ENCODE peak calls at places on chromosomes 5 and 9, in eight cellular contexts. One of them, this sample, is unnamed.

GRCh38 chr9:75918909-75919308 is 28.4 kb downstream of the PCSK5 start:
- DNase-seq in MM.1S: no peak
- DNase-seq in left lung: no peak
- DNase-seq in HFF-Myc: no peak
- DNase-seq in astrocyte: no peak
- DNase-seq in adrenal gland: no peak
- DNase-seq in astrocyte of the spinal cord: no peak
- DNase-seq in brain microvascular endothelial cell: no peak
- DNase-seq in this sample: no peak

GRCh38 chr5:155094455-155094854 is 80.9 kb downstream of the KIF4B start:
- DNase-seq in MM.1S: no peak
- DNase-seq in left lung: no peak
- DNase-seq in HFF-Myc: no peak
- DNase-seq in astrocyte: no peak
- DNase-seq in adrenal gland: no peak
- DNase-seq in astrocyte of the spinal cord: no peak
- DNase-seq in brain microvascular endothelial cell: no peak
- DNase-seq in this sample: no peak

GRCh38 chr9:87599901-87600610 is 102.4 kb downstream of the DAPK1 start:
- DNase-seq in MM.1S: no peak
- DNase-seq in left lung: no peak
- DNase-seq in HFF-Myc: peak
- DNase-seq in astrocyte: peak
- DNase-seq in adrenal gland: no peak
- DNase-seq in astrocyte of the spinal cord: peak
- DNase-seq in brain microvascular endothelial cell: peak
- DNase-seq in this sample: peak

GRCh38 chr9:80866576-80867227 is 822.6 kb downstream of the TLE1 start:
- DNase-seq in MM.1S: no peak
- DNase-seq in left lung: no peak
- DNase-seq in HFF-Myc: no peak
- DNase-seq in astrocyte: peak
- DNase-seq in adrenal gland: no peak
- DNase-seq in astrocyte of the spinal cord: peak
- DNase-seq in brain microvascular endothelial cell: peak
- DNase-seq in this sample: no peak

GRCh38 chr9:121593066-121593465 is 58.4 kb upstream of the DAB2IP start:
- DNase-seq in MM.1S: no peak
- DNase-seq in left lung: no peak
- DNase-seq in HFF-Myc: no peak
- DNase-seq in astrocyte: no peak
- DNase-seq in adrenal gland: no peak
- DNase-seq in astrocyte of the spinal cord: no peak
- DNase-seq in brain microvascular endothelial cell: no peak
- DNase-seq in this sample: no peak

GRCh38 chr9:34603610-34604231 is 8.2 kb downstream of the RPP25L start:
- DNase-seq in MM.1S: peak
- DNase-seq in left lung: peak
- DNase-seq in HFF-Myc: peak
- DNase-seq in astrocyte: peak
- DNase-seq in adrenal gland: peak
- DNase-seq in astrocyte of the spinal cord: peak
- DNase-seq in brain microvascular endothelial cell: peak
- DNase-seq in this sample: no peak

GRCh38 chr5:121841900-121842299 is 9.8 kb upstream of the FTMT start:
- DNase-seq in MM.1S: no peak
- DNase-seq in left lung: no peak
- DNase-seq in HFF-Myc: no peak
- DNase-seq in astrocyte: peak
- DNase-seq in adrenal gland: no peak
- DNase-seq in astrocyte of the spinal cord: peak
- DNase-seq in brain microvascular endothelial cell: peak
- DNase-seq in this sample: no peak

GRCh38 chr9:37029776-37030590 is 4.1 kb downstream of the PAX5 start:
- DNase-seq in MM.1S: no peak
- DNase-seq in left lung: no peak
- DNase-seq in HFF-Myc: no peak
- DNase-seq in astrocyte: no peak
- DNase-seq in adrenal gland: no peak
- DNase-seq in astrocyte of the spinal cord: no peak
- DNase-seq in brain microvascular endothelial cell: no peak
- DNase-seq in this sample: no peak

GRCh38 chr5:153403470-153403869 is 87.0 kb upstream of the GRIA1 start:
- DNase-seq in MM.1S: no peak
- DNase-seq in left lung: no peak
- DNase-seq in HFF-Myc: no peak
- DNase-seq in astrocyte: no peak
- DNase-seq in adrenal gland: no peak
- DNase-seq in astrocyte of the spinal cord: no peak
- DNase-seq in brain microvascular endothelial cell: no peak
- DNase-seq in this sample: no peak

GRCh38 chr5:2899311-2899710 is 147.8 kb upstream of the IRX2 start:
- DNase-seq in MM.1S: peak
- DNase-seq in left lung: no peak
- DNase-seq in HFF-Myc: no peak
- DNase-seq in astrocyte: no peak
- DNase-seq in adrenal gland: no peak
- DNase-seq in astrocyte of the spinal cord: no peak
- DNase-seq in brain microvascular endothelial cell: no peak
- DNase-seq in this sample: no peak

GRCh38 chr9:119004618-119004990 is 364.6 kb downstream of the BRINP1 start:
- DNase-seq in MM.1S: no peak
- DNase-seq in left lung: no peak
- DNase-seq in HFF-Myc: no peak
- DNase-seq in astrocyte: peak
- DNase-seq in adrenal gland: peak
- DNase-seq in astrocyte of the spinal cord: peak
- DNase-seq in brain microvascular endothelial cell: peak
- DNase-seq in this sample: peak

GRCh38 chr5:96962540-96962991 is 26.7 kb downstream of the LNPEP start:
- DNase-seq in MM.1S: no peak
- DNase-seq in left lung: no peak
- DNase-seq in HFF-Myc: no peak
- DNase-seq in astrocyte: no peak
- DNase-seq in adrenal gland: no peak
- DNase-seq in astrocyte of the spinal cord: no peak
- DNase-seq in brain microvascular endothelial cell: no peak
- DNase-seq in this sample: no peak

GRCh38 chr5:20367178-20367577 is 379.2 kb upstream of the CDH18 start:
- DNase-seq in MM.1S: no peak
- DNase-seq in left lung: no peak
- DNase-seq in HFF-Myc: no peak
- DNase-seq in astrocyte: no peak
- DNase-seq in adrenal gland: no peak
- DNase-seq in astrocyte of the spinal cord: no peak
- DNase-seq in brain microvascular endothelial cell: no peak
- DNase-seq in this sample: no peak

GRCh38 chr5:93279292-93279974 is 301.6 kb downstream of the NR2F1-AS1 start:
- DNase-seq in MM.1S: no peak
- DNase-seq in left lung: no peak
- DNase-seq in HFF-Myc: no peak
- DNase-seq in astrocyte: peak
- DNase-seq in adrenal gland: no peak
- DNase-seq in astrocyte of the spinal cord: no peak
- DNase-seq in brain microvascular endothelial cell: no peak
- DNase-seq in this sample: no peak

GRCh38 chr5:68115584-68115983 is 100.0 kb upstream of the PIK3R1 start:
- DNase-seq in MM.1S: no peak
- DNase-seq in left lung: no peak
- DNase-seq in HFF-Myc: no peak
- DNase-seq in astrocyte: no peak
- DNase-seq in adrenal gland: no peak
- DNase-seq in astrocyte of the spinal cord: no peak
- DNase-seq in brain microvascular endothelial cell: no peak
- DNase-seq in this sample: no peak

GRCh38 chr5:72767289-72768010 is 49.0 kb upstream of the TNPO1 start:
- DNase-seq in MM.1S: no peak
- DNase-seq in left lung: no peak
- DNase-seq in HFF-Myc: no peak
- DNase-seq in astrocyte: no peak
- DNase-seq in adrenal gland: no peak
- DNase-seq in astrocyte of the spinal cord: peak
- DNase-seq in brain microvascular endothelial cell: peak
- DNase-seq in this sample: no peak

DNA sequence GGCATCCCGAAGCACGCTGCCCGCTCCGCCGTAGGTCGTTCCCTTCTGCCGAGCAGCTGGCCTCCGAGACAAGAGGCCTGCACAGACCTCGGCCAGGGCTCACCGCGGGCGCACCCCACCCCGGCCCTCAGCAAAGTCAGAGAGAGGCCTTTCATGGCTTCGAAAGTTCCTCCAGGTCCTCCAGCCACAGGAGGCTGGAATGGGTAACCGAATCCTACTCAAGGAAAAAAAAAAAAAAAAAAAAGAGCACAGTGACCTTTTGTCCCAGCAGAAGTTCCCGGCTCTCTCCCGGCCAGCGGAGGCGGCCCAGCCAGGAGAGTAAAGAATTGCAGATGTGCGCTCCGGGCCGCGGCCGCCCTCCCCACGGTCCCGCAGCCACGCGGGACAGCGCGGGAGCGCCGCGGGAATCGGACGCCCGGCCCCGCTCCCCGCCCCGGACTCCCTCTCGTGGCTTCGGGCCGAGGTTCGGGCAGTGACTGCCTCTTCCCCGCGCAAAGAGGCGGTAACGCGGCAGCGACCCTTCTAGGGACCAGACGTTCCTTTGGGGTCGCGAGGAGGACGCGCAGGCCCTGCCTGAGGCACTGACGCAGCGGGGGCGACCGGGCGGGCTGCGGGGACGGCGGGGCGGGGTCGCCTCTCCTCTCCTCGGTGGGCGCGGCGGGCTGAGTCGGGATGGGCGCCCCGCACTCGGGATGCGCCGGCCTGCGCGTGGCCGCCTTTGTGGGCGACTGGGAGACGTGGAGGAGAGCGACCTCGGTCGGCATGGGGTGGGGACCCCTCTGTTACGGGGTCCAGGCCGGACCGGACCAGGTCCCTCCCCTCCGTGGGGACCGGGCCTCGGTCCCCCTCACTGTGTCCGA is 790 bp downstream of the GFPT2 start:
- DNase-seq in MM.1S: no peak
- DNase-seq in left lung: peak
- DNase-seq in HFF-Myc: no peak
- DNase-seq in astrocyte: peak
- DNase-seq in adrenal gland: no peak
- DNase-seq in astrocyte of the spinal cord: no peak
- DNase-seq in brain microvascular endothelial cell: no peak
- DNase-seq in this sample: no peak
- TF ChIP-seq CTCF in MM.1S: no peak
- TF ChIP-seq CTCF in left lung: no peak
- TF ChIP-seq CTCF in HFF-Myc: no peak
- TF ChIP-seq CTCF in astrocyte: no peak
- TF ChIP-seq CTCF in adrenal gland: peak
- TF ChIP-seq CTCF in astrocyte of the spinal cord: no peak
- TF ChIP-seq CTCF in brain microvascular endothelial cell: no peak
- TF ChIP-seq CTCF in this sample: no peak

DNA sequence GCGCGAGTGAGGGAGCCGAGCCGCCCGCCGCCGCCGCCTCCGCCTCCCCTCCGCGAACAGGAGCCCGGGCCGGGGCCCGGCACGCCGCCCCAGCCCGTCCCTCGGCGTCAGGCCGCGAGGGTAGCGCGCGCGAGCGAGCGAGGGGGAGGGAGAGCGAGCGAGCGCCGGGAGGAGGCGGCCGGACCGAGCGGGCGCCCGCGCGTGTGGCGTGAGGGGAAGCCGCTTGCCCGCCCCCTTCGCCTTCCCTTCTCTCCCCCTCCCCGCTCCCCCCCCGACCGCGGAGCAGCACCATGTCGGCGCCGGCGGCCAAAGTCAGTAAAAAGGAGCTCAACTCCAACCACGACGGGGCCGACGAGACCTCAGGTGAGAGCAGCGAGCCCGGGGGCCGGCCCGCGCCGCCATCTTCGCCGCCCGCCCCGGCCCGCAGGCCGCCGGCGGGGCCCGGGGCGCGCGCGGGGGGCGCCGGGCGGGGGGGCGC is 310 bp downstream of the SET start:
- DNase-seq in MM.1S: no peak
- DNase-seq in left lung: no peak
- DNase-seq in HFF-Myc: no peak
- DNase-seq in astrocyte: no peak
- DNase-seq in adrenal gland: no peak
- DNase-seq in astrocyte of the spinal cord: peak
- DNase-seq in brain microvascular endothelial cell: peak
- DNase-seq in this sample: no peak
- H3K4me3 ChIP-seq in MM.1S: peak
- H3K4me3 ChIP-seq in left lung: peak
- H3K4me3 ChIP-seq in HFF-Myc: peak
- H3K4me3 ChIP-seq in astrocyte: peak
- H3K4me3 ChIP-seq in adrenal gland: no peak
- H3K4me3 ChIP-seq in astrocyte of the spinal cord: peak
- H3K4me3 ChIP-seq in brain microvascular endothelial cell: peak
- H3K4me3 ChIP-seq in this sample: peak

DNA sequence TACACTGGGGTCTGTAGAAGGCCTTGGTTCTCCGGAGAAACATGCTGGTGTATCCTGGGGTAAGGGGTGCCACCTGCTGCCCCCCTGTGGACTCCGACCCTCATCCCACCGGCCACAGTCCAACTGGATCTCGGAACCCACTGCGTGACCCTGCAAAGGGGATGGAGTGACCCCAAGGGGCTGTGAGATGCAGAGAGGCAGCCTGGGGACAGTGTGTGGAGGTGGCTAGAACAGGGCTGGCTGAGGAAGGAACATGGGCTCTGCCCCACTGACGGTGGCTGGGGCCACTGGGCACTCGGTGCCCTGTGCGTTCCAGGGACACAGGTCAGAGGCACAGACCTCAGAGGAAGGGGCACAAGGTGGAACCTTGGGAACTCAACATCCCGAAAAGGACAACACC is 2.3 kb downstream of the NACC2 start:
- DNase-seq in MM.1S: no peak
- DNase-seq in left lung: peak
- DNase-seq in HFF-Myc: no peak
- DNase-seq in astrocyte: no peak
- DNase-seq in adrenal gland: no peak
- DNase-seq in astrocyte of the spinal cord: no peak
- DNase-seq in brain microvascular endothelial cell: no peak
- DNase-seq in this sample: no peak
- TF ChIP-seq CTCF in MM.1S: no peak
- TF ChIP-seq CTCF in left lung: no peak
- TF ChIP-seq CTCF in HFF-Myc: no peak
- TF ChIP-seq CTCF in astrocyte: no peak
- TF ChIP-seq CTCF in adrenal gland: no peak
- TF ChIP-seq CTCF in astrocyte of the spinal cord: no peak
- TF ChIP-seq CTCF in brain microvascular endothelial cell: peak
- TF ChIP-seq CTCF in this sample: no peak

DNA sequence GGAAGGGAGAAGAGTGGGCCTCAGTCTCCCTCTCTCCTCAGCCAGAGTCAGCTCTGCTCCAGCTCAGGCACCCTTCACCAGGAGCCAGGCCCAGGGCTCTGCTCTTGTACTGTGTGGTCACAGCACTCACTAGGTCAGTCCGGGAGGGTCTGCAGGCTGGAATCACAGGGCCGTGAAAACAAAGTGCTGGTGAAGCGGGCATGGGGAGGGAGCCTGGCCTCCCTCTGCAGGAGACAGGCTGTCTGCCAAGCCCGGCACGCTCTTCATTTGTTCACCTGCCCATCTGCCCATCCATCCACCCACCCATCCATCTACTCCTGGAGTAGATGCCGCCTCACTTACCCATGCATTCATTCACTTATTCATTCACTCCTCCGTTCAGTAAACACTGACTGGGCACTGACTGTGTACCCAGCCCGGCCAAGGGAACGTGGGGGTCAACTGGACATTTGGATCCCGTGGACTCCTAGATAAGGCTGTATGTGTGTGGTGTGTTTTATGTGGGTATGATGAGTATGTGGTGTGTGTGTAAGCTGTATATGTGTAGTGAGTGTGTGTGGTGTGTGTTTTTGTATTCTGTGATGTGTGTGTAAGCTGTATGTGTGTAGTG is 3.6 kb downstream of the SPAAR start:
- DNase-seq in MM.1S: no peak
- DNase-seq in left lung: no peak
- DNase-seq in HFF-Myc: no peak
- DNase-seq in astrocyte: no peak
- DNase-seq in adrenal gland: no peak
- DNase-seq in astrocyte of the spinal cord: no peak
- DNase-seq in brain microvascular endothelial cell: no peak
- DNase-seq in this sample: no peak
- H3K4me3 ChIP-seq in MM.1S: no peak
- H3K4me3 ChIP-seq in left lung: no peak
- H3K4me3 ChIP-seq in HFF-Myc: no peak
- H3K4me3 ChIP-seq in astrocyte: no peak
- H3K4me3 ChIP-seq in adrenal gland: no peak
- H3K4me3 ChIP-seq in astrocyte of the spinal cord: no peak
- H3K4me3 ChIP-seq in brain microvascular endothelial cell: no peak
- H3K4me3 ChIP-seq in this sample: no peak